ENCODE peak calls at places on chromosomes 12 and 14, in four cellular contexts. A, K, B and Z are unnamed samples.

GRCh38 chr12:109612975-109613502 is 39.4 kb downstream of the MVK start:
- DNase-seq in A (no peak), K (no peak), B (no peak), Z (no peak)

GRCh38 chr14:87233266-87233665 is 759.7 kb downstream of the GALC start:
- DNase-seq in A (peak), K (no peak), B (no peak), Z (no peak)

GRCh38 chr14:45906257-45906656 is 653.3 kb upstream of the MIS18BP1 start:
- DNase-seq in A (no peak), K (no peak), B (no peak), Z (no peak)

GRCh38 chr12:61414470-61414869 is 845.7 kb upstream of the USP15 start:
- DNase-seq in A (no peak), K (no peak), B (no peak), Z (no peak)

GRCh38 chr12:132408626-132409494 is 79.5 kb upstream of the GALNT9 start:
- DNase-seq in A (no peak), K (no peak), B (no peak), Z (no peak)

GRCh38 chr12:50825372-50825838 is 17.3 kb upstream of the TMPRSS12 start:
- DNase-seq in A (peak), K (no peak), B (no peak), Z (no peak)

GRCh38 chr12:15982471-15982870 is 71.3 kb downstream of the DERA start:
- DNase-seq in A (peak), K (no peak), B (no peak), Z (no peak)

GRCh38 chr12:7705846-7706245 is 5.4 kb upstream of the DPPA3 start:
- DNase-seq in A (no peak), K (no peak), B (no peak), Z (no peak)

GRCh38 chr14:24369907-24370687 is 2.1 kb downstream of the NFATC4 start:
- DNase-seq in A (no peak), K (no peak), B (no peak), Z (no peak)

GRCh38 chr12:31773867-31774266 is 45.0 kb upstream of the AMN1 start:
- DNase-seq in A (no peak), K (no peak), B (no peak), Z (no peak)

GRCh38 chr14:73764881-73765280 is 50.7 kb upstream of the PNMA1 start:
- DNase-seq in A (no peak), K (no peak), B (no peak), Z (no peak)

GRCh38 chr12:70985850-70986249 is 65.3 kb upstream of the PTPRR start:
- DNase-seq in A (no peak), K (no peak), B (no peak), Z (no peak)

GRCh38 chr12:84585996-84586395 is 326.6 kb downstream of the SLC6A15 start:
- DNase-seq in A (no peak), K (no peak), B (no peak), Z (no peak)

GRCh38 chr12:86914716-86915115 is 658.5 kb upstream of the MGAT4C start:
- DNase-seq in A (peak), K (no peak), B (no peak), Z (no peak)

GRCh38 chr12:59040651-59041050 is 120.3 kb upstream of the LRIG3 start:
- DNase-seq in A (no peak), K (no peak), B (no peak), Z (no peak)

GRCh38 chr12:16329594-16329993 is 17.9 kb upstream of the MGST1 start:
- DNase-seq in A (no peak), K (no peak), B (no peak), Z (no peak)

GRCh38 chr14:87205811-87206210 is 787.2 kb downstream of the GALC start:
- DNase-seq in A (no peak), K (no peak), B (no peak), Z (no peak)

GRCh38 chr14:67580336-67581230 is 19.5 kb downstream of the PIGH start:
- DNase-seq in A (no peak), K (no peak), B (no peak), Z (no peak)

GRCh38 chr12:6154730-6155459 is 30.4 kb upstream of the VWF start:
- DNase-seq in A (no peak), K (no peak), B (no peak), Z (no peak)

GRCh38 chr14:79581912-79582576 is 629.3 kb downstream of the DIO2 start:
- DNase-seq in A (no peak), K (no peak), B (no peak), Z (no peak)

GRCh38 chr12:93378373-93379310 is 917 bp downstream of the NUDT4 start:
- DNase-seq in A (peak), K (peak), B (peak), Z (no peak)

GRCh38 chr14:38116895-38117294 is 90.8 kb upstream of the SSTR1 start:
- DNase-seq in A (no peak), K (no peak), B (no peak), Z (no peak)

GRCh38 chr14:72590577-72590976 is 303.3 kb downstream of the DPF3 start:
- DNase-seq in A (no peak), K (no peak), B (no peak), Z (no peak)

GRCh38 chr12:34397591-34398365 is 375.5 kb downstream of the ALG10 start:
- DNase-seq in A (no peak), K (no peak), B (peak), Z (no peak)

GRCh38 chr12:126558810-126559209 is 1493.6 kb downstream of the AACS start:
- DNase-seq in A (peak), K (no peak), B (no peak), Z (no peak)

GRCh38 chr12:117098361-117099217 is 627 bp downstream of the TESC start:
- DNase-seq in A (no peak), K (no peak), B (no peak), Z (no peak)

GRCh38 chr12:25728196-25728595 is 175.1 kb upstream of the LMNTD1 start:
- DNase-seq in A (no peak), K (no peak), B (no peak), Z (no peak)